ENCODE peak calls at places on chromosome 11, in ten cellular contexts. One of them, this sample, is unnamed.

GRCh38 chr11:117620131-117620530 is 176.9 kb downstream of the DSCAML1 start:
- DNase-seq in HFFc6: no peak
- DNase-seq in ovary: no peak
- DNase-seq in astrocyte of the cerebellum: no peak
- DNase-seq in lung: no peak
- DNase-seq in GM12878: no peak
- DNase-seq in left ventricle myocardium inferior: no peak
- DNase-seq in glutamatergic neuron: no peak
- DNase-seq in AG04450: no peak
- DNase-seq in right atrium auricular region: no peak
- DNase-seq in this sample: no peak

GRCh38 chr11:121563900-121564822 is 111.4 kb upstream of the SORL1-AS1 start:
- DNase-seq in HFFc6: no peak
- DNase-seq in AG04450: peak
- DNase-seq in ovary: no peak
- DNase-seq in astrocyte of the cerebellum: no peak
- DNase-seq in left ventricle myocardium inferior: no peak
- DNase-seq in lung: no peak
- DNase-seq in GM12878: no peak
- DNase-seq in glutamatergic neuron: no peak
- DNase-seq in right atrium auricular region: no peak
- DNase-seq in this sample: no peak

GRCh38 chr11:113192121-113192925 is 122.1 kb upstream of the TTC12 start:
- DNase-seq in GM12878: no peak
- DNase-seq in AG04450: no peak
- DNase-seq in HFFc6: no peak
- DNase-seq in right atrium auricular region: peak
- DNase-seq in lung: no peak
- DNase-seq in ovary: no peak
- DNase-seq in astrocyte of the cerebellum: no peak
- DNase-seq in glutamatergic neuron: no peak
- DNase-seq in left ventricle myocardium inferior: no peak
- DNase-seq in this sample: no peak

GRCh38 chr11:58888579-58888978 is 44.1 kb upstream of the GLYATL2 start:
- DNase-seq in glutamatergic neuron: no peak
- DNase-seq in ovary: no peak
- DNase-seq in astrocyte of the cerebellum: no peak
- DNase-seq in lung: no peak
- DNase-seq in GM12878: no peak
- DNase-seq in HFFc6: no peak
- DNase-seq in left ventricle myocardium inferior: no peak
- DNase-seq in AG04450: no peak
- DNase-seq in right atrium auricular region: no peak
- DNase-seq in this sample: no peak

GRCh38 chr11:17744151-17744940 is 9.8 kb downstream of the KCNC1 start:
- DNase-seq in GM12878: no peak
- DNase-seq in glutamatergic neuron: peak
- DNase-seq in right atrium auricular region: no peak
- DNase-seq in HFFc6: peak
- DNase-seq in lung: no peak
- DNase-seq in left ventricle myocardium inferior: no peak
- DNase-seq in AG04450: no peak
- DNase-seq in ovary: peak
- DNase-seq in astrocyte of the cerebellum: no peak
- DNase-seq in this sample: no peak

GRCh38 chr11:72770799-72771198 is 18.6 kb upstream of the ARAP1 start:
- DNase-seq in AG04450: no peak
- DNase-seq in GM12878: no peak
- DNase-seq in left ventricle myocardium inferior: no peak
- DNase-seq in right atrium auricular region: no peak
- DNase-seq in astrocyte of the cerebellum: no peak
- DNase-seq in lung: no peak
- DNase-seq in ovary: no peak
- DNase-seq in glutamatergic neuron: no peak
- DNase-seq in HFFc6: no peak
- DNase-seq in this sample: no peak

GRCh38 chr11:117094776-117095175 is 3.5 kb downstream of the SIK3 start:
- DNase-seq in HFFc6: no peak
- DNase-seq in glutamatergic neuron: no peak
- DNase-seq in GM12878: no peak
- DNase-seq in right atrium auricular region: no peak
- DNase-seq in AG04450: no peak
- DNase-seq in lung: no peak
- DNase-seq in astrocyte of the cerebellum: peak
- DNase-seq in ovary: no peak
- DNase-seq in left ventricle myocardium inferior: no peak
- DNase-seq in this sample: no peak

GRCh38 chr11:60252709-60253108 is 9.8 kb upstream of the MS4A4E start:
- DNase-seq in AG04450: no peak
- DNase-seq in left ventricle myocardium inferior: no peak
- DNase-seq in HFFc6: no peak
- DNase-seq in ovary: no peak
- DNase-seq in GM12878: no peak
- DNase-seq in glutamatergic neuron: no peak
- DNase-seq in astrocyte of the cerebellum: no peak
- DNase-seq in lung: no peak
- DNase-seq in right atrium auricular region: no peak
- DNase-seq in this sample: no peak

GRCh38 chr11:11865449-11865848 is 23.7 kb downstream of the USP47 start:
- DNase-seq in AG04450: no peak
- DNase-seq in HFFc6: no peak
- DNase-seq in left ventricle myocardium inferior: no peak
- DNase-seq in lung: no peak
- DNase-seq in ovary: no peak
- DNase-seq in glutamatergic neuron: no peak
- DNase-seq in astrocyte of the cerebellum: no peak
- DNase-seq in GM12878: no peak
- DNase-seq in right atrium auricular region: no peak
- DNase-seq in this sample: no peak

GRCh38 chr11:30422828-30423648 is 100.1 kb downstream of the ARL14EP start:
- DNase-seq in astrocyte of the cerebellum: no peak
- DNase-seq in GM12878: no peak
- DNase-seq in glutamatergic neuron: no peak
- DNase-seq in right atrium auricular region: no peak
- DNase-seq in AG04450: no peak
- DNase-seq in HFFc6: no peak
- DNase-seq in lung: no peak
- DNase-seq in left ventricle myocardium inferior: no peak
- DNase-seq in ovary: no peak
- DNase-seq in this sample: no peak

GRCh38 chr11:119416606-119417580 is 6.1 kb downstream of the THY1 start:
- DNase-seq in lung: no peak
- DNase-seq in GM12878: no peak
- DNase-seq in left ventricle myocardium inferior: no peak
- DNase-seq in glutamatergic neuron: no peak
- DNase-seq in right atrium auricular region: no peak
- DNase-seq in AG04450: no peak
- DNase-seq in astrocyte of the cerebellum: no peak
- DNase-seq in ovary: no peak
- DNase-seq in HFFc6: peak
- DNase-seq in this sample: no peak

GRCh38 chr11:64765291-64765803 is 5.6 kb upstream of the PYGM start:
- DNase-seq in AG04450: no peak
- DNase-seq in HFFc6: no peak
- DNase-seq in right atrium auricular region: no peak
- DNase-seq in astrocyte of the cerebellum: no peak
- DNase-seq in glutamatergic neuron: peak
- DNase-seq in lung: no peak
- DNase-seq in ovary: no peak
- DNase-seq in GM12878: no peak
- DNase-seq in left ventricle myocardium inferior: no peak
- DNase-seq in this sample: no peak

GRCh38 chr11:27328602-27329001 is 34.4 kb downstream of the CCDC34 start:
- DNase-seq in left ventricle myocardium inferior: no peak
- DNase-seq in right atrium auricular region: no peak
- DNase-seq in GM12878: no peak
- DNase-seq in glutamatergic neuron: no peak
- DNase-seq in ovary: no peak
- DNase-seq in lung: no peak
- DNase-seq in HFFc6: no peak
- DNase-seq in astrocyte of the cerebellum: no peak
- DNase-seq in AG04450: no peak
- DNase-seq in this sample: no peak

GRCh38 chr11:2210366-2211112 is 38.9 kb upstream of the TH start:
- DNase-seq in astrocyte of the cerebellum: no peak
- DNase-seq in glutamatergic neuron: peak
- DNase-seq in left ventricle myocardium inferior: no peak
- DNase-seq in GM12878: no peak
- DNase-seq in ovary: no peak
- DNase-seq in lung: no peak
- DNase-seq in HFFc6: no peak
- DNase-seq in AG04450: no peak
- DNase-seq in right atrium auricular region: peak
- DNase-seq in this sample: no peak

GRCh38 chr11:19502691-19503253 is 209.9 kb upstream of the NAV2 start:
- DNase-seq in glutamatergic neuron: no peak
- DNase-seq in GM12878: no peak
- DNase-seq in left ventricle myocardium inferior: no peak
- DNase-seq in ovary: no peak
- DNase-seq in HFFc6: no peak
- DNase-seq in right atrium auricular region: no peak
- DNase-seq in lung: no peak
- DNase-seq in AG04450: no peak
- DNase-seq in astrocyte of the cerebellum: no peak
- DNase-seq in this sample: no peak

GRCh38 chr11:11604340-11604992 is 17.3 kb downstream of the GALNT18 start:
- DNase-seq in left ventricle myocardium inferior: no peak
- DNase-seq in right atrium auricular region: no peak
- DNase-seq in HFFc6: no peak
- DNase-seq in ovary: no peak
- DNase-seq in astrocyte of the cerebellum: no peak
- DNase-seq in glutamatergic neuron: no peak
- DNase-seq in AG04450: no peak
- DNase-seq in lung: peak
- DNase-seq in GM12878: no peak
- DNase-seq in this sample: no peak

GRCh38 chr11:121241300-121242176 is 51.0 kb upstream of the SC5D start:
- DNase-seq in left ventricle myocardium inferior: no peak
- DNase-seq in ovary: peak
- DNase-seq in GM12878: no peak
- DNase-seq in AG04450: no peak
- DNase-seq in lung: no peak
- DNase-seq in astrocyte of the cerebellum: no peak
- DNase-seq in glutamatergic neuron: peak
- DNase-seq in HFFc6: no peak
- DNase-seq in right atrium auricular region: no peak
- DNase-seq in this sample: no peak

DNA sequence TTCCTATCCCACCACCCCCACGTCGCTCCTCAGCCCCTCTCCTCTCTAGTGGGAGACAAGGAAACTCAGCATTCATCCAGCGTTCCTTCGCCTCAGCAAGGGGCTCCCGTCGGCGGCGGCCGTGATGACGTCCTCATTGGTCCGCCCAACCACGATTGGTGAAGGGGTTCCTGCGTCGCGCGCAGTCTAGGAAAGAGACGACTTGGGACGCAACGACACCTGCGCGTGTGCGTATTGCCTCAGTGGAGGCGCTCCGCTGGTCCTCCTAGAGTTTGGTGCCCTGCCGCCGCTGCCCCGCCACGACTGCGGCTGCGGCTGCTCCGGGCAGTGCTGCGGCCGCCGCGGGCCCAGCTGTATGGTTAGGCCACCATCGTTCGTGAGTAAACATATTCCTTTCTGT is 56.6 kb downstream of the CCDC81 start:
- DNase-seq in GM12878: no peak
- DNase-seq in left ventricle myocardium inferior: no peak
- DNase-seq in glutamatergic neuron: no peak
- DNase-seq in right atrium auricular region: no peak
- DNase-seq in ovary: no peak
- DNase-seq in lung: no peak
- DNase-seq in AG04450: no peak
- DNase-seq in HFFc6: no peak
- DNase-seq in astrocyte of the cerebellum: no peak
- DNase-seq in this sample: no peak
- TF ChIP-seq CTCF in GM12878: no peak
- TF ChIP-seq CTCF in left ventricle myocardium inferior: no peak
- TF ChIP-seq CTCF in glutamatergic neuron: no peak
- TF ChIP-seq CTCF in right atrium auricular region: no peak
- TF ChIP-seq CTCF in ovary: no peak
- TF ChIP-seq CTCF in lung: no peak
- TF ChIP-seq CTCF in AG04450: no peak
- TF ChIP-seq CTCF in HFFc6: no peak
- TF ChIP-seq CTCF in astrocyte of the cerebellum: no peak
- TF ChIP-seq CTCF in this sample: no peak

GRCh38 chr11:8318536-8318935 is 54.9 kb upstream of the LMO1 start:
- DNase-seq in left ventricle myocardium inferior: no peak
- DNase-seq in glutamatergic neuron: peak
- DNase-seq in right atrium auricular region: no peak
- DNase-seq in AG04450: no peak
- DNase-seq in lung: no peak
- DNase-seq in ovary: no peak
- DNase-seq in astrocyte of the cerebellum: no peak
- DNase-seq in GM12878: no peak
- DNase-seq in HFFc6: no peak
- DNase-seq in this sample: no peak
- TF ChIP-seq CTCF in left ventricle myocardium inferior: peak
- TF ChIP-seq CTCF in glutamatergic neuron: peak
- TF ChIP-seq CTCF in right atrium auricular region: peak
- TF ChIP-seq CTCF in AG04450: no peak
- TF ChIP-seq CTCF in lung: no peak
- TF ChIP-seq CTCF in ovary: no peak
- TF ChIP-seq CTCF in astrocyte of the cerebellum: no peak
- TF ChIP-seq CTCF in GM12878: peak
- TF ChIP-seq CTCF in HFFc6: peak
- TF ChIP-seq CTCF in this sample: no peak

GRCh38 chr11:33564856-33565453 is 135.7 kb downstream of the C11orf91 start:
- DNase-seq in glutamatergic neuron: no peak
- DNase-seq in right atrium auricular region: no peak
- DNase-seq in GM12878: no peak
- DNase-seq in HFFc6: no peak
- DNase-seq in ovary: no peak
- DNase-seq in left ventricle myocardium inferior: no peak
- DNase-seq in AG04450: no peak
- DNase-seq in lung: no peak
- DNase-seq in astrocyte of the cerebellum: no peak
- DNase-seq in this sample: no peak

GRCh38 chr11:33567004-33567403 is 133.6 kb downstream of the C11orf91 start:
- DNase-seq in AG04450: no peak
- DNase-seq in ovary: no peak
- DNase-seq in lung: no peak
- DNase-seq in glutamatergic neuron: no peak
- DNase-seq in right atrium auricular region: no peak
- DNase-seq in HFFc6: no peak
- DNase-seq in astrocyte of the cerebellum: no peak
- DNase-seq in GM12878: no peak
- DNase-seq in left ventricle myocardium inferior: no peak
- DNase-seq in this sample: no peak
- TF ChIP-seq CTCF in AG04450: no peak
- TF ChIP-seq CTCF in ovary: no peak
- TF ChIP-seq CTCF in lung: no peak
- TF ChIP-seq CTCF in glutamatergic neuron: no peak
- TF ChIP-seq CTCF in right atrium auricular region: no peak
- TF ChIP-seq CTCF in HFFc6: no peak
- TF ChIP-seq CTCF in astrocyte of the cerebellum: no peak
- TF ChIP-seq CTCF in GM12878: no peak
- TF ChIP-seq CTCF in left ventricle myocardium inferior: no peak
- TF ChIP-seq CTCF in this sample: no peak

GRCh38 chr11:100442017-100442416 is 245.1 kb upstream of the ARHGAP42 start:
- DNase-seq in AG04450: no peak
- DNase-seq in left ventricle myocardium inferior: no peak
- DNase-seq in GM12878: no peak
- DNase-seq in astrocyte of the cerebellum: no peak
- DNase-seq in right atrium auricular region: no peak
- DNase-seq in lung: no peak
- DNase-seq in HFFc6: no peak
- DNase-seq in glutamatergic neuron: no peak
- DNase-seq in ovary: no peak
- DNase-seq in this sample: no peak

GRCh38 chr11:100445231-100445735 is 241.8 kb upstream of the ARHGAP42 start:
- DNase-seq in GM12878: no peak
- DNase-seq in right atrium auricular region: no peak
- DNase-seq in HFFc6: no peak
- DNase-seq in ovary: no peak
- DNase-seq in lung: no peak
- DNase-seq in glutamatergic neuron: no peak
- DNase-seq in AG04450: no peak
- DNase-seq in left ventricle myocardium inferior: no peak
- DNase-seq in astrocyte of the cerebellum: peak
- DNase-seq in this sample: no peak
- TF ChIP-seq CTCF in GM12878: no peak
- TF ChIP-seq CTCF in right atrium auricular region: peak
- TF ChIP-seq CTCF in HFFc6: no peak
- TF ChIP-seq CTCF in ovary: no peak
- TF ChIP-seq CTCF in lung: no peak
- TF ChIP-seq CTCF in glutamatergic neuron: no peak
- TF ChIP-seq CTCF in AG04450: no peak
- TF ChIP-seq CTCF in left ventricle myocardium inferior: peak
- TF ChIP-seq CTCF in astrocyte of the cerebellum: peak
- TF ChIP-seq CTCF in this sample: no peak

This sample was measured in omental fat pad.